ENCODE peak calls at places on chromosomes 6 and 20, in five cellular contexts. L is cardiac fibroblast, G is mucosa of gallbladder, J is COLO829, Y is ACHN. R is an unnamed sample.

GRCh38 chr6:98678481-98678880 is 155.9 kb upstream of the POU3F2 start:
- DNase-seq in G (no peak), L (no peak), J (peak), Y (no peak), R (no peak)

GRCh38 chr6:56033451-56033850 is 158.1 kb upstream of the BMP5 start:
- DNase-seq in G (no peak), Y (no peak), J (no peak), L (no peak), R (no peak)

GRCh38 chr20:49381558-49382493 is 100.6 kb downstream of the KCNB1 start:
- DNase-seq in J (no peak), G (peak), L (peak), Y (peak), R (peak)

GRCh38 chr6:138509371-138509770 is 10.1 kb upstream of the NHSL1 start:
- DNase-seq in J (no peak), G (peak), Y (peak), L (peak), R (peak)

GRCh38 chr6:13953061-13953705 is 28.4 kb downstream of the RNF182 start:
- DNase-seq in Y (peak), J (no peak), G (no peak), L (peak), R (no peak)

GRCh38 chr20:62064788-62065668 is 653 bp downstream of the TAF4 start:
- DNase-seq in L (no peak), Y (peak), G (no peak), J (no peak), R (peak)

GRCh38 chr20:51955756-51956155 is 153.4 kb upstream of the SALL4 start:
- DNase-seq in G (no peak), L (peak), J (no peak), Y (no peak), R (no peak)

GRCh38 chr20:8144282-8145245 is 12.5 kb downstream of the PLCB1 start:
- DNase-seq in G (no peak), Y (no peak), J (no peak), L (peak), R (no peak)

GRCh38 chr6:158417760-158418098 is 105.5 kb downstream of the TULP4 start:
- DNase-seq in G (no peak), L (peak), Y (no peak), J (peak), R (no peak)

GRCh38 chr6:28449056-28449455 is 5.8 kb upstream of the ZSCAN23 start:
- DNase-seq in J (no peak), L (no peak), Y (no peak), G (no peak), R (no peak)

GRCh38 chr6:86858970-86859369 is 78.4 kb upstream of the HTR1E start:
- DNase-seq in L (no peak), Y (no peak), J (no peak), G (no peak), R (no peak)

GRCh38 chr6:16334671-16335070 is 96.3 kb downstream of the GMPR start:
- DNase-seq in G (peak), L (peak), Y (peak), J (no peak), R (no peak)

GRCh38 chr20:11880694-11881093 is 37.0 kb upstream of the BTBD3 start:
- DNase-seq in G (no peak), J (no peak), L (no peak), Y (no peak), R (no peak)

R was measured in stomach.